ENCODE peak calls at places on chromosomes 7 and 10, in five cellular contexts. Y is psoas muscle; C is CD8-positive, alpha-beta memory T cell; T is WERI-Rb-1; E is colonic mucosa. K is an unnamed sample.

GRCh38 chr10:93757136-93757535 is 600 bp upstream of the LGI1 start:
- DNase-seq in T (peak; percentile 16), Y (no peak), C (no peak), E (no peak), K (no peak)

GRCh38 chr7:151518105-151518780 is 1.5 kb downstream of the RHEB start:
- DNase-seq in Y (peak; percentile 85), C (peak; percentile 48), T (peak; percentile 29), E (peak; percentile 75), K (no peak)

GRCh38 chr10:46031648-46032532 is 1.5 kb upstream of the NCOA4 start:
- DNase-seq in Y (no peak), C (no peak), T (no peak), E (no peak), K (no peak)

GRCh38 chr10:12507165-12507870 is 158.0 kb downstream of the CAMK1D start:
- DNase-seq in T (no peak), C (no peak), E (peak; percentile 15), Y (no peak), K (no peak)

GRCh38 chr7:24697416-24697815 is 59.8 kb downstream of the GSDME start:
- DNase-seq in Y (no peak), T (no peak), E (no peak), C (no peak), K (no peak)

GRCh38 chr7:105249216-105249615 is 139.5 kb downstream of the SRPK2 start:
- DNase-seq in T (no peak), C (no peak), E (no peak), Y (no peak), K (no peak)

GRCh38 chr7:143360788-143361551 is 1.5 kb downstream of the FAM131B start:
- DNase-seq in T (no peak), E (no peak), Y (no peak), C (no peak), K (no peak)

GRCh38 chr7:105932835-105933477 is 30.1 kb upstream of the CDHR3 start:
- DNase-seq in E (peak; percentile 32), Y (no peak), T (no peak), C (no peak), K (no peak)

GRCh38 chr7:128910569-128910945 is at the start of gene KCP:
- DNase-seq in E (no peak), T (no peak), Y (no peak), C (no peak), K (no peak)

GRCh38 chr10:118998183-118998582 is 31.3 kb upstream of the NANOS1 start:
- DNase-seq in Y (no peak), C (no peak), T (no peak), E (no peak), K (no peak)

GRCh38 chr10:19347592-19347991 is 299.0 kb downstream of the MALRD1 start:
- DNase-seq in E (no peak), C (no peak), T (no peak), Y (no peak), K (no peak)

GRCh38 chr7:149701495-149702240 is 71.7 kb downstream of the ZNF467 start:
- DNase-seq in T (no peak), C (no peak), Y (no peak), E (no peak), K (no peak)

GRCh38 chr10:66931949-66932343 is 6.1 kb downstream of the LRRTM3 start:
- DNase-seq in Y (no peak), C (no peak), T (no peak), E (no peak), K (no peak)

GRCh38 chr7:91517408-91517807 is 253.2 kb downstream of the FZD1 start:
- DNase-seq in E (no peak), C (no peak), Y (no peak), T (no peak), K (no peak)

GRCh38 chr10:84494849-84495180 is 166.4 kb downstream of the CCSER2 start:
- DNase-seq in Y (no peak), C (no peak), T (no peak), E (no peak), K (no peak)
- H3K27ac ChIP-seq in Y (no peak overlapping the region), C (no peak overlapping the region), T (no peak overlapping the region), E (no peak overlapping the region), K (no peak overlapping the region)

DNA sequence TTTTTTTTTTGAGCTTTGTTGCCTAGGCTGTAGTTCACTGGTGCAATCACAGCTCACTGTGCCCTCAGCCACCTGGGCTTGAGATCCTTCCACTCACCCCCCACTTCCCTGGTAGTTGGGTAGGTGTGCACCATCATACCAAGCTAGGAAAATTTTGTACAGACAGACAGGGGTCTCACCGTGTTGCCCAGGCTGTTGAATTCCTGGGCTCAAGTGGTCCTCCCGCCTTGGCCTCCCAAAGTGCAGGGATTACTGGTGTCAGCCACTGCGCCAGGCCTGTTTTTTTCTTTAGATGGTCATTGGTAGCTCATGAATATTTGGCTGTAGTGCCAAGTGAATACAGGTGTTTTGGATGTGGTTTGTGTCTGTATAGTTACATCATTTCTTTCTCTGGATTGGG is 7.5 kb downstream of the COMTD1 start:
- DNase-seq in E (no peak), C (no peak), Y (no peak), T (no peak), K (no peak)
- H3K27ac ChIP-seq in E (no peak overlapping the region), C (no peak overlapping the region), Y (peak overlapping the region; percentile 91), T (no peak overlapping the region), K (no peak overlapping the region)

GRCh38 chr10:122495406-122496340 is 34.3 kb downstream of the HTRA1 start:
- DNase-seq in C (no peak), E (no peak), Y (no peak), T (no peak), K (no peak)
- H3K27ac ChIP-seq in C (no peak overlapping the region), E (no peak overlapping the region), Y (no peak overlapping the region), T (no peak overlapping the region), K (peak overlapping the region; percentile 76)

GRCh38 chr10:77564781-77565589 is 72.6 kb downstream of the KCNMA1 start:
- DNase-seq in T (no peak), C (no peak), E (no peak), Y (no peak), K (no peak)
- H3K27ac ChIP-seq in T (no peak overlapping the region), C (no peak overlapping the region), E (no peak overlapping the region), Y (no peak overlapping the region), K (no peak overlapping the region)

DNA sequence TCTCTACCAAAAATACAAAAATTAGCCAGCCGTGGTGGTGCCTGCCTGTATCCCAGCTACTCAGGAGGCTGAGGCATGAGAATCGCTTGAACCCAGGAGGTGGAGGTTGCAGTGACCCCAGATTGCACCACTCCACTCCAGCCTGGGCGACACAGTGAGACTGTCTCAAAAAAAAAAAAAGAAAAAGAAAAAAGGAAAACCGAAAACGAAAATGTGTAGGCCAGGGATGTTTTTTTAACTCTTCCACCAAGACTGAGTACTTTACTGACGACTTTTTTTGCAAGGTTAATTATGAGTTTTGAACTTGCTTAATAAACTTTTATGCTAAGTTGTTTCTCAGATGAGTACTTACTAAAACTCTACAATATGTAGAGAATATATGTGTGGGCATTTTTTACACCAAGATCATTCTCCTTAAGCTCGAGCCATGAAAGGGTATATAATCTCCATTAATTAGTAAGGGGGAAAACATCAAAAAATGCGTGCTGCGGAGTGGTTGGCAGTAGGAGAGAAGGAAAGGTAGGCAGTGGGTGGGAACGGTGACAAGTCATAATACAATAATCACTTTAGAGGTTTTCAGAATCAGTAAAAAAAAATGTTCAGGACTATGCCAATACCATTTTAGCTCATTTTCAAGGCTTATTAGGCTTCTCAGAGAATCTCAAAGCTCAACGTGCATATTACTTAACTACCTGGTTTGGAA is 8.6 kb upstream of the ADRB1 start:
- DNase-seq in T (no peak), C (no peak), E (no peak), Y (no peak), K (no peak)
- H3K27ac ChIP-seq in T (no peak overlapping the region), C (no peak overlapping the region), E (no peak overlapping the region), Y (no peak overlapping the region), K (no peak overlapping the region)

GRCh38 chr7:12210179-12211053 is 678 bp upstream of the TMEM106B start:
- DNase-seq in T (peak; percentile 63), Y (no peak), E (peak; percentile 66), C (no peak), K (no peak)
- H3K27ac ChIP-seq in T (peak overlapping the region; percentile 95), Y (peak overlapping the region; percentile 93), E (peak overlapping the region; percentile 96), C (peak overlapping the region; percentile 94), K (peak overlapping the region; percentile 77)

GRCh38 chr10:4902571-4903011 is 60.6 kb upstream of the AKR1C1 start:
- DNase-seq in C (no peak), Y (no peak), T (no peak), E (no peak), K (no peak)
- H3K27ac ChIP-seq in C (no peak overlapping the region), Y (no peak overlapping the region), T (no peak overlapping the region), E (no peak overlapping the region), K (no peak overlapping the region)

DNA sequence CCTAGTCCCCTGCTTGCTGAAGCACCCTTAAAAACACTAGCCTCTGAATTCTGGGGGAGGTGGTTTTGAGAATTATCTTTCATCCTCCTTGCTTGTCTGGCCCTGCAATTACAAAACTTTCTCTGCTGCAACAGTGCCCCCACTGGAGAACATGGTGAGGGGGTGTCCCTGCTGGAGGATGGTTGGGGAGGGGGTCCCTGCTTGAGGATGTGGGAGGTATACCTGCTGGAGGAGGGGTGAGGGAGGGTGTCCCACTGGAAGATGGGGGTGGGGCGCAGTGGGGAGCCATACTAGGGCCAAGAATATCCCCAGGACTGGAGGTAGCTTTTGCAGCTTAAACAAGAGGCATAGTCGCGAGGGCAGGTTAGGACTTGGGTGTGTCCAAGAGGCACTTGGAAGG is 3.2 kb upstream of the POLM start:
- DNase-seq in E (no peak), Y (no peak), C (no peak), T (no peak), K (no peak)
- H3K27ac ChIP-seq in E (no peak overlapping the region), Y (no peak overlapping the region), C (no peak overlapping the region), T (no peak overlapping the region), K (no peak overlapping the region)